ENCODE peak calls at places on chromosomes 13 and 19, in six cellular contexts. X, H, W, K, O and R are unnamed samples. For H3K36me3, the result is how much of the 10 kb centered on the place peaks cover.

GRCh38 chr19:12913871-12914690 is 5.0 kb downstream of the SYCE2 start:
- DNase-seq in X (no peak), H (no peak), W (no peak), K (no peak), O (peak), R (peak)

GRCh38 chr13:34833562-34834182 is 108.4 kb upstream of the NBEA start:
- DNase-seq in X (no peak), H (no peak), W (no peak), K (no peak), O (no peak), R (no peak)

GRCh38 chr19:42105358-42105757 is 26.9 kb downstream of the POU2F2 start:
- DNase-seq in X (no peak), H (no peak), W (no peak), K (no peak), O (no peak), R (no peak)

GRCh38 chr13:99984134-99984462 is 2.5 kb downstream of the ZIC2 start:
- DNase-seq in X (no peak), H (no peak), W (peak), K (no peak), O (no peak), R (no peak)

GRCh38 chr13:19607523-19608078 is 25.9 kb upstream of the MPHOSPH8 start:
- DNase-seq in X (no peak), H (no peak), W (no peak), K (no peak), O (no peak), R (no peak)

GRCh38 chr19:2771786-2772674 is 11.0 kb downstream of the SGTA start:
- DNase-seq in X (no peak), H (no peak), W (no peak), K (no peak), O (no peak), R (no peak)

GRCh38 chr13:20686863-20687579 is 16.5 kb upstream of the IL17D start:
- DNase-seq in X (no peak), H (no peak), W (no peak), K (no peak), O (no peak), R (no peak)

GRCh38 chr13:23516706-23517105 is 53.5 kb upstream of the TNFRSF19 start:
- DNase-seq in X (no peak), H (no peak), W (no peak), K (no peak), O (no peak), R (no peak)

GRCh38 chr19:38806371-38806770 is 6.4 kb downstream of the LGALS4 start:
- DNase-seq in X (no peak), H (no peak), W (no peak), K (no peak), O (no peak), R (no peak)

GRCh38 chr19:15402411-15403150 is 16.2 kb downstream of the AKAP8L start:
- DNase-seq in X (no peak), H (no peak), W (no peak), K (no peak), O (no peak), R (no peak)
- H3K27ac ChIP-seq in X (no peak), H (no peak), W (peak), K (no peak), O (peak), R (peak)

GRCh38 chr19:45786533-45786894 is 4.2 kb upstream of the DMPK start:
- DNase-seq in X (no peak), H (no peak), W (no peak), K (peak), O (no peak), R (no peak)

GRCh38 chr19:45785097-45785496 is 2.8 kb upstream of the DMPK start:
- DNase-seq in X (no peak), H (no peak), W (no peak), K (no peak), O (no peak), R (no peak)

GRCh38 chr19:45784096-45784495 is 1.8 kb upstream of the DMPK start:
- DNase-seq in X (no peak), H (no peak), W (no peak), K (no peak), O (no peak), R (no peak)

GRCh38 chr19:45782820-45783785 is 813 bp upstream of the DMPK start:
- DNase-seq in X (no peak), H (peak), W (peak), K (peak), O (no peak), R (peak)

GRCh38 chr19:45785781-45786532 is 3.7 kb upstream of the DMPK start:
- DNase-seq in X (no peak), H (no peak), W (no peak), K (peak), O (no peak), R (no peak)
- H3K36me3 ChIP-seq in X (half or more), H (under half), W (under half), K (under half), O (under half), R (under half)

DNA sequence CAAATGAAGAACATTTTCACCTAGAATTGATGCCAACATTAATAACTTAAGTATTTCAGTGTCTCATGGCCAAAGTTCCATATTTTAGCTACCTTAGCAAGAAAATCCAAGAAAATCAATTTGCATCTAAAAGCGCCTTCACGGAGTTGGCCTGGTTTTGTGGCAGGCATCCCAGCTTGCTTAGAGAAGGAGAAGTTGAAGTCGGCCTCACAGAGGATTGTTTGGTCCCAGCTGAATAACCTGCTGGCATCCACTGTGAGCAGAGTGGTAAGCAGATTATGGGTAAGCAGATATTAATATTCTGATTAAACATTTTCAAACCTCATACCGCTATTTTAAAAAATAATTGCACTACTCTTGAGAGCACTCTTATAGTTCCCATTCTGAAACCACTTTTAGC is 62.3 kb upstream of the STARD13 start:
- DNase-seq in X (no peak), H (peak), W (no peak), K (no peak), O (no peak), R (no peak)
- H3K27ac ChIP-seq in X (no peak), H (no peak), W (no peak), K (no peak), O (peak), R (no peak)

GRCh38 chr19:32438751-32439150 is 33.2 kb downstream of the DPY19L3 start:
- DNase-seq in X (no peak), H (no peak), W (no peak), K (no peak), O (no peak), R (no peak)
- H3K36me3 ChIP-seq in X (half or more), H (under half), W (under half), K (under half), O (under half), R (under half)

GRCh38 chr13:109396266-109396665 is 390.1 kb downstream of the IRS2 start:
- DNase-seq in X (no peak), H (no peak), W (no peak), K (no peak), O (no peak), R (no peak)

GRCh38 chr13:109395014-109395413 is 391.4 kb downstream of the IRS2 start:
- DNase-seq in X (no peak), H (no peak), W (no peak), K (no peak), O (no peak), R (no peak)

GRCh38 chr13:109397285-109397684 is 389.1 kb downstream of the IRS2 start:
- DNase-seq in X (no peak), H (no peak), W (no peak), K (no peak), O (no peak), R (no peak)

GRCh38 chr13:109393045-109393444 is 393.3 kb downstream of the IRS2 start:
- DNase-seq in X (no peak), H (no peak), W (no peak), K (no peak), O (no peak), R (no peak)

GRCh38 chr13:109394311-109394988 is 391.9 kb downstream of the IRS2 start:
- DNase-seq in X (no peak), H (no peak), W (no peak), K (no peak), O (no peak), R (no peak)
- H3K27ac ChIP-seq in X (no peak), H (no peak), W (peak), K (no peak), O (no peak), R (no peak)

GRCh38 chr13:32582281-32582680 is 4.0 kb upstream of the PDS5B start:
- DNase-seq in X (no peak), H (no peak), W (no peak), K (no peak), O (no peak), R (no peak)
- H3K36me3 ChIP-seq in X (under half), H (under half), W (under half), K (under half), O (under half), R (under half)

GRCh38 chr13:113802090-113802531 is 43.1 kb downstream of the TMEM255B start:
- DNase-seq in X (peak), H (peak), W (peak), K (no peak), O (peak), R (no peak)

GRCh38 chr13:113804017-113804702 is 45.1 kb downstream of the TMEM255B start:
- DNase-seq in X (no peak), H (peak), W (no peak), K (no peak), O (no peak), R (no peak)

GRCh38 chr13:113801289-113801961 is 42.4 kb downstream of the TMEM255B start:
- DNase-seq in X (peak), H (no peak), W (no peak), K (peak), O (no peak), R (no peak)

GRCh38 chr13:113803409-113804016 is 44.5 kb downstream of the TMEM255B start:
- DNase-seq in X (peak), H (peak), W (no peak), K (no peak), O (no peak), R (no peak)

DNA sequence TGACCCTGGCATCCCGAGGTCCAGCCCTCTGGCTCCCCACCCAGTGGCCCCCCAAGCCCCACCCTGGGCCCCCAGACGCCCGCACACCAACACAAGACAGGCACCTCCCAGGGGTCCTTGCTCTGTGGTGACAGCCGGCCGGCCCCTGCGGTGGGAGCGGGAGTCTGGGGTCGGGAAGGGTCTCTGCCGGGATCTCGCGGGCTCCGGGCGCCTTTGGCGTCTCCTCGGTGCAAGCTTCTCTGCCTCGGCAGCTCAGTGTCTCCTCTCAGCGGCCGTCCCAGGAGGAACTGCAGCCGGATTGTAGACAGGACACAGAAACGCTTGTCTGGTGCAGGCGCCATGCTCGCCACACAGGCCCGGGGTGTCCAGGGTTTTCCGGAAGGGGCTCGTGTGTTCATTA is 43.7 kb downstream of the TMEM255B start:
- DNase-seq in X (peak), H (peak), W (no peak), K (no peak), O (no peak), R (no peak)
- H3K27ac ChIP-seq in X (no peak), H (no peak), W (no peak), K (no peak), O (no peak), R (no peak)

GRCh38 chr13:92941167-92941566 is 285.4 kb upstream of the GPC6 start:
- DNase-seq in X (no peak), H (no peak), W (no peak), K (no peak), O (no peak), R (no peak)
- H3K36me3 ChIP-seq in X (under half), H (under half), W (under half), K (under half), O (under half), R (under half)

DNA sequence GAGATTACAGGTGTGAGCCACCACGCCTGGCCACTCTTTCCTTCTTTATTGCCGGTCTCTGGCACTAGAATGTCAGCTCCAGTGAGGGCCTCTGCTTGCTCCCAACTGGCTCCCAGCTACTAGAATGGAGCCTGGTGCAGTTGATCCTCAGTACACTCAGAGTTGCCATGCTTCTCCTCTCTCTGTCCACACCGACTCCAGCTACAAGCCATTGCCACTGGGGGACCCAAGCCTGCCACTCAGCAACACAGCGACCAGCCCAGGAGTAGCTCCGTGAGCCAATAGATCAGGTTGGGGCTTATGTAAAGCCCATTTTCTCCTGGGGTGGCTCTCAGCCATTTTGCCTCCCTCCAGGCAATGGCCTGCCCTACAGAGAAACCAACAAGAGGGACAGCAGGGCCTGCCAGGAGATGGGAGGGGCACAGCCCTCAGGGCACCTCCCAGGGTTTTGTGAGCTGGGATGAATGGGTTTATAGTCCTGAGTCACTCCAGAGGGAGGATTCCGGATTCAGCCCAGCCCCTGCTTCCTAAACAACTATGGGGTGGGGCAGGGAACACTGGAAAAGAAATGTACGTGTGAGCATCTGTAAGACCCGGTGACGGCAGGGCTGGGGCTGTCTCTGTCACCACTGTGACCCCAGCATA is 36.5 kb downstream of the OPA3 start:
- DNase-seq in X (no peak), H (no peak), W (no peak), K (no peak), O (no peak), R (peak)
- H3K27ac ChIP-seq in X (no peak), H (no peak), W (no peak), K (no peak), O (peak), R (no peak)

DNA sequence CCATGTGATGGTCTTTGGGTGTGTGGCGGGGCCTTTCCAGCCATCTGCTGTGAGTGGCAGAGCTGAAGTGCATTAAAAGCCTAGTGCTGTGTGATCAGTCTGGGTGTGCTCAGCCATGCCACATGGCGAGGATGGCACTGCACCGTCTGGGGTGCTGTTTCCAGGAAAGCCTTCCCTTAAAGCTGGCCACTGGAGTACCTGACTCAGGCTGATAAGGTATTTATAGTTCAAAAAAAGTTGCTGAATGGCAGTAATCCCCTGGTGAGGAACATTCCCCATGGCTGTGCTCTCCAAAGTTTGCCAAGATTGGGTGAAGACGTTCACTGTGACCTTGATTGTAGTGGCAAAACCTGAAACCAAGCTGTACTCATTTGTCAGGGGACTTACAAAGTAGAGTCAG is 6.0 kb downstream of the GPI start:
- DNase-seq in X (no peak), H (no peak), W (no peak), K (no peak), O (no peak), R (no peak)
- H3K36me3 ChIP-seq in X (half or more), H (under half), W (half or more), K (under half), O (under half), R (under half)